ENCODE peak calls at places on chromosomes 4 and X, in nine cellular contexts. Q, Z, W, R, P, D, Y, F and C are unnamed samples. For H3K4me1, the result is how much of the 10 kb centered on the place peaks cover.

GRCh38 chrX:71440401-71440800 is 74.2 kb downstream of the TAF1 start:
- DNase-seq in P (no peak), D (no peak), Q (no peak), R (no peak), Y (no peak), Z (no peak), W (no peak), F (no peak), C (no peak)

GRCh38 chr4:173370130-173370476 is 651 bp upstream of the SAP30 start:
- DNase-seq in Y (peak), Q (peak), F (peak), D (peak), R (peak), W (peak), Z (no peak), P (peak), C (peak)

GRCh38 chr4:56099378-56099786 is 150.6 kb downstream of the CEP135 start:
- DNase-seq in R (no peak), Y (no peak), Q (peak), P (no peak), Z (no peak), D (no peak), W (no peak), F (no peak), C (no peak)

GRCh38 chr4:74056114-74056857 is 17.8 kb upstream of the CXCL3 start:
- DNase-seq in F (no peak), Q (no peak), Y (no peak), W (no peak), R (no peak), D (no peak), P (no peak), Z (peak), C (no peak)

GRCh38 chr4:17667653-17668201 is 53.3 kb downstream of the MED28 start:
- DNase-seq in Z (no peak), F (no peak), R (no peak), P (no peak), Y (no peak), Q (no peak), D (no peak), W (no peak), C (no peak)

GRCh38 chrX:118702741-118703140 is 24.7 kb upstream of the IL13RA1 start:
- DNase-seq in P (no peak), W (no peak), Z (peak), F (no peak), R (no peak), Y (no peak), Q (no peak), D (no peak), C (no peak)

GRCh38 chr4:168645933-168646768 is 149.3 kb downstream of the PALLD start:
- DNase-seq in P (no peak), R (no peak), W (no peak), Q (no peak), F (no peak), Y (no peak), D (no peak), Z (no peak), C (no peak)

GRCh38 chr4:113620032-113620431 is 141.5 kb downstream of the CAMK2D start:
- DNase-seq in D (no peak), F (no peak), Z (no peak), Q (no peak), R (no peak), Y (no peak), P (no peak), W (no peak), C (no peak)

GRCh38 chrX:150100261-150100660 is 162.0 kb upstream of the EOLA2 start:
- DNase-seq in F (no peak), R (no peak), P (no peak), D (no peak), W (no peak), Q (no peak), Z (no peak), Y (no peak), C (no peak)

GRCh38 chrX:108312938-108313337 is 125.3 kb downstream of the COL4A6 start:
- DNase-seq in W (peak), R (peak), Z (peak), Y (peak), D (peak), P (no peak), Q (peak), F (no peak), C (no peak)

GRCh38 chr4:10731162-10731561 is 46.6 kb upstream of the CLNK start:
- DNase-seq in Z (no peak), W (no peak), R (no peak), F (no peak), Q (no peak), P (no peak), D (no peak), Y (no peak), C (no peak)

GRCh38 chr4:37475776-37476175 is 210.4 kb downstream of the RELL1 start:
- DNase-seq in Q (no peak), R (no peak), D (no peak), Z (no peak), W (no peak), Y (no peak), F (no peak), P (no peak), C (no peak)

GRCh38 chrX:17549005-17549685 is 174.1 kb downstream of the NHS start:
- DNase-seq in W (no peak), F (no peak), P (no peak), D (no peak), Z (no peak), R (no peak), Y (no peak), Q (no peak), C (no peak)

GRCh38 chr4:46953564-46953963 is 39.8 kb downstream of the GABRA4 start:
- DNase-seq in Q (no peak), Z (no peak), R (no peak), W (no peak), F (no peak), D (no peak), P (no peak), Y (no peak), C (no peak)

GRCh38 chr4:76197971-76198410 is 15.6 kb downstream of the SCARB2 start:
- DNase-seq in F (peak), D (peak), Z (no peak), R (peak), P (peak), Q (peak), Y (peak), W (no peak), C (no peak)

GRCh38 chr4:21018817-21019216 is 318.6 kb downstream of the PACRGL start:
- DNase-seq in F (no peak), Z (no peak), Y (no peak), P (no peak), R (no peak), D (no peak), W (no peak), Q (no peak), C (no peak)

GRCh38 chr4:38310446-38311043 is 350.3 kb downstream of the PTTG2 start:
- DNase-seq in R (no peak), Y (no peak), Q (no peak), W (no peak), P (no peak), Z (no peak), F (no peak), D (no peak), C (no peak)

GRCh38 chrX:34629572-34629971 is 27.5 kb downstream of the TMEM47 start:
- DNase-seq in W (no peak), P (no peak), D (no peak), Y (no peak), F (no peak), Q (no peak), Z (no peak), R (no peak), C (no peak)

GRCh38 chr4:174222266-174222872 is 61.1 kb downstream of the FBXO8 start:
- DNase-seq in R (no peak), Z (peak), D (no peak), Y (no peak), W (no peak), P (no peak), F (no peak), Q (no peak), C (no peak)

GRCh38 chr4:164081371-164081770 is 586.9 kb downstream of the TMA16 start:
- DNase-seq in D (no peak), W (no peak), R (no peak), F (no peak), P (no peak), Z (no peak), Y (no peak), Q (no peak), C (no peak)

GRCh38 chrX:119155416-119156035 is 27.9 kb upstream of the KIAA1210 start:
- DNase-seq in P (no peak), Y (no peak), W (no peak), Z (no peak), D (peak), Q (no peak), F (no peak), R (no peak), C (no peak)

GRCh38 chr4:88158360-88159136 is at the start of gene ABCG2:
- DNase-seq in P (peak), Z (no peak), Q (no peak), F (no peak), D (peak), R (peak), W (peak), Y (peak), C (peak)

GRCh38 chr4:170388255-170388654 is 298.5 kb upstream of the AADAT start:
- DNase-seq in Y (no peak), W (no peak), Q (no peak), F (no peak), D (no peak), Z (no peak), P (no peak), R (no peak), C (no peak)

GRCh38 chr4:38815879-38816782 is 11.5 kb upstream of the TLR1 start:
- DNase-seq in P (no peak), W (no peak), D (no peak), Q (no peak), Y (no peak), F (no peak), R (no peak), Z (no peak), C (no peak)

GRCh38 chrX:134547047-134547679 is 87.2 kb downstream of the HPRT1 start:
- DNase-seq in P (no peak), F (no peak), R (no peak), Q (no peak), D (no peak), Z (no peak), W (no peak), Y (no peak), C (no peak)

GRCh38 chr4:36280555-36280954 is 861 bp upstream of the DTHD1 start:
- DNase-seq in Y (peak), D (no peak), R (peak), P (no peak), Q (no peak), Z (no peak), F (no peak), W (no peak), C (no peak)

GRCh38 chrX:107827852-107828251 is 2.2 kb downstream of the MID2 start:
- DNase-seq in Q (no peak), W (no peak), P (no peak), R (no peak), D (no peak), Z (no peak), Y (no peak), F (no peak), C (no peak)

GRCh38 chrX:24219320-24219719 is 69.8 kb downstream of the ZFX start:
- DNase-seq in W (no peak), P (no peak), Q (no peak), Z (no peak), F (no peak), R (no peak), D (no peak), Y (no peak), C (no peak)

GRCh38 chr4:4763815-4764202 is 95.7 kb upstream of the MSX1 start:
- DNase-seq in R (no peak), Q (no peak), Z (peak), F (no peak), W (no peak), D (no peak), Y (no peak), P (no peak), C (no peak)

GRCh38 chr4:101304916-101305315 is 42.4 kb downstream of the PPP3CA start:
- DNase-seq in Z (no peak), P (no peak), F (no peak), Y (no peak), R (no peak), D (no peak), W (no peak), Q (no peak), C (no peak)

GRCh38 chrX:9329056-9329455 is 135.8 kb upstream of the TBL1X start:
- DNase-seq in Y (peak), D (no peak), W (no peak), Q (no peak), F (no peak), P (no peak), R (no peak), Z (no peak), C (no peak)

GRCh38 chrX:139720136-139720535 is 12.2 kb upstream of the MCF2 start:
- DNase-seq in R (no peak), F (no peak), Q (no peak), W (no peak), D (no peak), Y (no peak), Z (no peak), P (no peak), C (no peak)

GRCh38 chrX:120499301-120500097 is 30.4 kb upstream of the LAMP2 start:
- DNase-seq in F (no peak), Q (no peak), P (no peak), Y (no peak), Z (no peak), R (no peak), D (peak), W (no peak), C (no peak)

GRCh38 chr4:171846232-171846631 is 33.0 kb downstream of the GALNTL6 start:
- DNase-seq in Y (peak), P (no peak), Z (peak), W (no peak), R (no peak), D (no peak), F (no peak), Q (no peak), C (no peak)
- TF ChIP-seq CTCF in Y (peak), P (peak), Z (peak), W (peak), R (no peak), D (no peak), F (no peak), Q (no peak), C (no peak)

GRCh38 chr4:87073570-87074470 is 139.0 kb downstream of the AFF1 start:
- DNase-seq in P (peak), R (no peak), Y (no peak), Z (no peak), F (no peak), W (peak), Q (no peak), D (peak), C (no peak)
- TF ChIP-seq POLR2A in P (no peak), R (no peak), Y (no peak), Z (no peak), F (no peak), W (no peak), Q (no peak), D (no peak), C (no peak)

GRCh38 chr4:153523171-153523757 is 57.1 kb downstream of the TMEM131L start:
- DNase-seq in W (no peak), Q (no peak), R (no peak), P (no peak), Y (no peak), Z (no peak), F (no peak), D (no peak), C (no peak)

GRCh38 chr4:153521467-153521866 is 55.3 kb downstream of the TMEM131L start:
- DNase-seq in Y (no peak), F (no peak), Z (no peak), Q (no peak), D (no peak), P (no peak), W (no peak), R (no peak), C (no peak)

GRCh38 chr4:153523941-153524386 is 57.8 kb downstream of the TMEM131L start:
- DNase-seq in Z (no peak), Y (no peak), P (no peak), R (no peak), Q (no peak), F (peak), D (no peak), W (no peak), C (no peak)

GRCh38 chr4:153521995-153522799 is 56.0 kb downstream of the TMEM131L start:
- DNase-seq in P (no peak), D (no peak), Y (no peak), Q (no peak), F (no peak), W (peak), R (no peak), Z (no peak), C (no peak)

GRCh38 chr4:153522800-153523089 is 56.6 kb downstream of the TMEM131L start:
- DNase-seq in Q (no peak), R (no peak), D (no peak), Z (no peak), F (no peak), P (no peak), W (no peak), Y (no peak), C (no peak)
- H3K4me1 ChIP-seq in Q (under half), R (under half), D (under half), Z (under half), F (under half), P (half or more), W (under half), Y (under half), C (under half)

GRCh38 chr4:40978548-40978947 is 228.8 kb downstream of the NSUN7 start:
- DNase-seq in Q (no peak), Y (no peak), P (no peak), Z (no peak), R (no peak), W (no peak), D (no peak), F (no peak), C (no peak)
- TF ChIP-seq CTCF in Q (no peak), Y (no peak), P (no peak), Z (no peak), R (no peak), W (no peak), D (no peak), F (no peak), C (no peak)

DNA sequence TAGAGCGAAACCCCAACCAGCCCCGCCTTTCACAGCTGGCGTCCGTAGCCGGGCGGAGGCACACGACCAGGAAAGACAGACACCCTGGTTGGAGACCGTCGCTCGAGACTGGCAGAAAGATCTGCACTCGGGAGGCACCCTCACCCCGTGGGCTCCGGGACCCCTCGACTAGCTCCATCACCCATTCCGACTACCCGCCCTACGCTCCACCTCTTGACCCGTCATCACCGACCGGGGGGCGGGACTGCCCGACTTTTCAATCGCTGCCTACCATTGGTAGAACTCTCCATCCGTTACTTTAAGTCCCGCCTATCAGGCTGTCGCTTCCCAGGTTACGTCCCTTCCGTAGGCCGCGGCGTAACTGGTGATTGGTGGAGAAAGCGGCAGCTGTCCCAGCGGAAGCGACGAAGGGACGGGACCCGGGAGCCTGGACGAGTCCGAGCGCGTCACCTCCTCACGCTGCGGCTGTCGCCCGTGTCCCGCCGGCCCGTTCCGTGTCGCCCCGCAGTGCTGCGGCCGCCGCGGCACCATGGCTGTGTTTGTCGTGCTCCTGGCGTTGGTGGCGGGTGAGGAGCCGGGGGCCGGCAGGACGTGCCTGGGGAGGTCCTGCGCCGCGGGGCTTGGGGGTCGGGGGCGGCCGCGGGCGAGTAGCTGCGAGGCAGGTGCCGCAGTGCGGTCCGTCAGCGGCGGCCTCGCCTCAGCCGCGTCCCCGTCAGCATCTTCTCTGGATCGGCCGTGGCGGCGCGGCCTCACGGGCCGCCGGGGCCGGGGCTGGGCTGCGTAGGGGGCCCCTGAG is at the start of gene ATP6AP2:
- DNase-seq in Z (peak), W (peak), F (peak), D (peak), Q (peak), R (peak), P (peak), Y (peak), C (peak)
- TF ChIP-seq POLR2A in Z (no peak), W (peak), F (peak), D (peak), Q (peak), R (peak), P (peak), Y (peak), C (peak)

GRCh38 chr4:109414938-109415337 is 18.7 kb upstream of the SEC24B start:
- DNase-seq in D (no peak), Y (no peak), W (no peak), Z (no peak), R (no peak), F (no peak), Q (no peak), P (no peak), C (no peak)

GRCh38 chr4:109410226-109410625 is 23.4 kb upstream of the SEC24B start:
- DNase-seq in W (no peak), Y (no peak), Q (no peak), P (no peak), F (no peak), Z (no peak), R (no peak), D (no peak), C (no peak)

GRCh38 chr4:109412805-109413204 is 20.8 kb upstream of the SEC24B start:
- DNase-seq in Y (no peak), P (no peak), W (no peak), F (no peak), Z (no peak), Q (no peak), D (no peak), R (no peak), C (no peak)

GRCh38 chr4:109410776-109411175 is 22.8 kb upstream of the SEC24B start:
- DNase-seq in Y (no peak), R (no peak), D (no peak), Q (no peak), F (no peak), W (no peak), P (no peak), Z (peak), C (no peak)

DNA sequence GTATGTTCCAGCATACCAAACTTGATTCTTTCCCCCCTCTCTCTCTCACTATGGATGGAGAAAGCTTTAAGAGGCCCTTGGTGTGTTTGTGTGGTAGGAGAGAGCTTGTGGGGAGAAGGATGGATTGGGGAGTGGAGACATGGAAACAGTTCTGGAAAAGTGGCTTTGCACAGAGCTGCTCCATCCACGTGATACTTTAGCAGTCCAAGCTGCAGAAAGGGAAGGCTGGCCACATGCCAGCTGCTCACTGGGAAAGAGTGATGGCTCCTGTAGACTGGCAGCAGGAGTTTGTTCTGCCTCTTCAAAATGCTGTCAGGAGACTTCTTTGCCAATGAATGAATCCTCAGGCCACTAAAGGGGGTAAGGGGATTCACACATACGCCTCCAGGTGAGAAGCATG is 21.7 kb upstream of the SEC24B start:
- DNase-seq in P (no peak), R (peak), D (no peak), F (no peak), W (no peak), Q (no peak), Y (no peak), Z (no peak), C (no peak)
- H3K4me1 ChIP-seq in P (under half), R (under half), D (under half), F (under half), W (under half), Q (under half), Y (under half), Z (under half), C (under half)

DNA sequence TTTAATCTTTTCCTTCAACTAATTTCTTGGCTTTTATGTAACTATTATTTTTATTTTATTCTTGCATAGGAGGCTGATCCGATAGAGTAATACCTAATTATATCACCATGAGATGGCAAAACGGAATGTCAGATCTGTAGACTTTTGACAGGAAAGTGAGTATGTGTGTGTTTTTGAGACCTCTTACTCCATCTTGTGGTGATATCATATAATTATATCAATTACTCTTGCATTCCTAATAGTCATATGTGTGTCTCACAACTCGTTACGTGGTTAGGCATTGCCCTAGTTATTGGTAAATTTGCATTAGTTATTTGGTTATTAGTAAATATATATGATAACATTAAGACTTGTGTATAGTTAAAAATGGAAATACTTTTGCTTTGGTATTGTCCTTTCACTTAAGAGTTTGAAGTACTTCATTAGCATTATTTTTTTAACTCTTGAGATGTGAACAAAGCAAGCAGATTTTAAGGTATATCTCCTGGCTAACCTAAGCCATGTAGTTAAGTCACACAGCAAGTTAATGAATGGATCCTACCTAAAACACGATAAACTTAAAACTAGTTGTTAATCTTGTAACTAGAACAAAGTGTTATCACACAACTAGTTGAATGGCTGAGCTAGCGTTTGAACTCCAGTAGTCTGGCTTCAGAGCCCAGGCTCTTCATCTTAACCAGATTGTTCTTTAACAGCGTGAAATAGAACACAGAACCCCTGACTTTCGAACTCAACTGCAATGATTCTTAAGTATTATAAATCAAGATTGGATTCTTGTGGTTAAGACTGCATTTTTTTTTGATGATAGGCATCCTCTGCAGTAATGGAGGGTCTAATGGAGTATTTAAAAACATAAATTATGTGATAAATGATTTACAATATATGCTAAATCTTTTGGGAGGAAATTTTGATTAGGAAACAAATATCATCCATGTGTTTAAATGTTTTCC is 67.1 kb downstream of the PGRMC2 start:
- DNase-seq in R (no peak), F (no peak), W (no peak), Z (peak), P (no peak), D (no peak), Y (no peak), Q (no peak), C (no peak)
- TF ChIP-seq CTCF in R (peak), F (no peak), W (peak), Z (peak), P (peak), D (no peak), Y (no peak), Q (peak), C (no peak)